ENCODE peak calls at places on chromosomes 2 and 18, in six cellular contexts. W is activated naive CD4-positive, alpha-beta T cell; C is frontal cortex; L is activated CD4-positive, alpha-beta T cell treated with anti-CD3 and anti-CD28 coated beads, Interleukin-2, amount 10 ng/mL, durations not matched to agents 7 days and 5 days; Q is activated T-helper 2 cell treated with anti-CD3 and anti-CD28 coated beads, Interferon-gamma antibody, Interleukin-2, Interleukin-4, amounts not matched to agents 10 μg/mL and 5 μg/mL and 100 μg/mL, durations not matched to agents 14 hours and 24 hours and 36 hours; J is hepatic stellate cell. T is an unnamed sample.

GRCh38 chr2:108607706-108608301 is 73.5 kb downstream of the LIMS1 start:
- DNase-seq in W (peak; percentile 23), C (peak; percentile 46), L (peak; percentile 56), Q (no peak), J (no peak), T (peak; percentile 30)

GRCh38 chr2:6184532-6185302 is 492.5 kb downstream of the SOX11 start:
- DNase-seq in W (no peak), C (no peak), L (no peak), Q (no peak), J (no peak), T (no peak)

GRCh38 chr18:2805970-2806943 is 40.5 kb upstream of the EMILIN2 start:
- DNase-seq in W (no peak), C (no peak), L (no peak), Q (no peak), J (peak; percentile 35), T (no peak)

GRCh38 chr18:24919141-24919540 is 432.8 kb downstream of the ZNF521 start:
- DNase-seq in W (no peak), C (no peak), L (no peak), Q (no peak), J (no peak), T (no peak)

GRCh38 chr2:120620025-120620793 is 115.5 kb upstream of the GLI2 start:
- DNase-seq in W (no peak), C (no peak), L (no peak), Q (no peak), J (no peak), T (no peak)

GRCh38 chr2:55163258-55163657 is 68.8 kb downstream of the CLHC1 start:
- DNase-seq in W (no peak), C (no peak), L (no peak), Q (no peak), J (peak; percentile 52), T (no peak)

GRCh38 chr2:101995019-101995418 is 3.3 kb downstream of the IL1R2 start:
- DNase-seq in W (no peak), C (no peak), L (no peak), Q (no peak), J (no peak), T (no peak)

GRCh38 chr2:217953531-217953932 is 49.3 kb downstream of the TNS1 start:
- DNase-seq in W (no peak), C (no peak), L (no peak), Q (no peak), J (no peak), T (no peak)

GRCh38 chr2:75525434-75526308 is 35.1 kb downstream of the EVA1A start:
- DNase-seq in W (no peak), C (no peak), L (no peak), Q (no peak), J (no peak), T (no peak)

GRCh38 chr18:61545281-61546245 is 212.3 kb downstream of the CDH20 start:
- DNase-seq in W (no peak), C (no peak), L (no peak), Q (no peak), J (no peak), T (no peak)

GRCh38 chr2:205273148-205273547 is 409.2 kb upstream of the NRP2 start:
- DNase-seq in W (no peak), C (no peak), L (no peak), Q (no peak), J (no peak), T (no peak)